ENCODE peak calls at places on chromosomes 2 and 18, in six cellular contexts. E is heart right ventricle, F is lower lobe of right lung, N is endothelial cell of umbilical vein, D is upper lobe of right lung, H is cardiac muscle cell. S is an unnamed sample.

GRCh38 chr18:74146756-74147155 is 878 bp downstream of the FBXO15 start:
- DNase-seq in H (no peak), F (no peak), E (no peak), D (no peak), N (no peak), S (no peak)

GRCh38 chr2:73074110-73075069 is 2.9 kb upstream of the SFXN5 start:
- DNase-seq in D (no peak), H (no peak), N (no peak), E (no peak), F (no peak), S (no peak)

GRCh38 chr2:153477096-153477555 is 1.4 kb downstream of the RPRM start:
- DNase-seq in N (no peak), E (peak; percentile 12), D (no peak), F (no peak), H (no peak), S (peak; percentile 36)

GRCh38 chr2:39411186-39411944 is 25.7 kb downstream of the MAP4K3 start:
- DNase-seq in N (peak; percentile 71), D (no peak), H (peak; percentile 60), E (no peak), F (no peak), S (no peak)

GRCh38 chr2:218387369-218388194 is 5.5 kb downstream of the SLC11A1 start:
- DNase-seq in E (peak; percentile 68), N (peak; percentile 76), D (peak; percentile 91), H (peak; percentile 84), F (peak; percentile 85), S (no peak)

GRCh38 chr18:25351773-25352628 is at the start of gene ZNF521:
- DNase-seq in N (peak; percentile 93), H (peak; percentile 92), E (peak; percentile 86), D (peak; percentile 88), F (peak; percentile 79), S (peak; percentile 77)

GRCh38 chr2:119111115-119111975 is 47.2 kb downstream of the C1QL2 start:
- DNase-seq in D (no peak), F (no peak), H (no peak), E (no peak), N (no peak), S (no peak)

GRCh38 chr2:201952212-201952611 is 81.4 kb upstream of the FZD7 start:
- DNase-seq in D (no peak), E (no peak), F (no peak), H (no peak), N (no peak), S (no peak)

GRCh38 chr2:58871469-58872142 is 630.5 kb upstream of the FANCL start:
- DNase-seq in N (no peak), F (no peak), H (no peak), E (no peak), D (no peak), S (no peak)

GRCh38 chr18:56067216-56067611 is 479.2 kb upstream of the TCF4 start:
- DNase-seq in H (no peak), D (no peak), N (no peak), E (no peak), F (no peak), S (no peak)

GRCh38 chr2:82994186-82994585 is 1464.9 kb downstream of the SUCLG1 start:
- DNase-seq in H (no peak), F (no peak), D (no peak), N (no peak), E (no peak), S (no peak)

GRCh38 chr2:82993631-82994030 is 1465.4 kb downstream of the SUCLG1 start:
- DNase-seq in F (no peak), E (no peak), D (no peak), H (no peak), N (no peak), S (no peak)

GRCh38 chr2:82996217-82996616 is 1462.9 kb downstream of the SUCLG1 start:
- DNase-seq in N (no peak), E (no peak), H (no peak), F (no peak), D (no peak), S (no peak)

GRCh38 chr2:82998770-82999169 is 1460.3 kb downstream of the SUCLG1 start:
- DNase-seq in H (no peak), E (no peak), N (peak; percentile 3), D (no peak), F (no peak), S (no peak)

DNA sequence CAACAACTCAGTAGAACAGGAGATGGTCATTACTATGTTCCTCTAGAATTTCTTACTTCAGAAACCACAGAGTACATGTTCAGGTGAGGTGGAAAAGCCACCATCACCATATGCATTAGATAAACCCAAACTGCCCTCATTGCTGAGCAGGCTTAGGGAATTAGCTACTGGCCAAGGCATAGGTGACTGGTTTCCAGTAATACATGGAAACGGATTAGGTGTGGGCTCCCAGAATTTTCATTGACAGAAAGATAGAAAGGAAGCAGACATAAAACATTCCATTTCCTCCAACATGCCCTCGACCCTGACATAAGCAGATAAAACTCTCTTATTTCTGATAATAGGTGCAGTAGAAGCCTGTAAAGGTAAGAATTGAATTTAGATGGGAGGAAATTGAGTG is 1466.1 kb downstream of the SUCLG1 start:
- DNase-seq in D (no peak), E (no peak), H (no peak), F (no peak), N (no peak), S (no peak)
- H3K4me3 ChIP-seq in D (no peak overlapping the region), E (no peak overlapping the region), H (no peak overlapping the region), F (no peak overlapping the region), N (no peak overlapping the region), S (no peak overlapping the region)

GRCh38 chr18:71398530-71398929 is 1109.7 kb downstream of the SOCS6 start:
- DNase-seq in N (peak; percentile 35), H (peak; percentile 50), F (no peak), D (no peak), E (no peak), S (peak; percentile 50)
- TF ChIP-seq CTCF in N (peak; percentile 51), H (peak; percentile 43), F (no peak), D (no peak), E (no peak), S (peak; percentile 62)

DNA sequence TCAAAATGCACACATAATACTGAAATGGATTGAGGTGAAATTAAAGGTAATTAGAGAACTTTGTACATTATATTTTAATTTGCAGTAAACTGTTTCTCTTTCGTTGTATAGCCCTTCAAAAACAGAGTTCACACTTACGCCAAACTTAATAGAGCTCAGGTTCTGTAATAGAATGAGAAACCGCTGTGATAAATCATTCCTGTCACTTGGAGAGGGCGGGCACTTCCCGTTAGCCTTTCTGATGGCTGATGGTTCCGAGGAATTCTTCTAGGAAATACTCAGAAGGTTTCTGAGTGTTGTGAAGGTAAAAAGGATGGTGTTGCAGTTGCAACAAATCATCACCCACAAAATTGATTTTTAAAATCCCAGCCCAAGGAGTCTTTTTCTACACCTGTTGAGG is 155.9 kb upstream of the ALKAL2 start:
- DNase-seq in D (no peak), H (no peak), E (no peak), F (no peak), N (no peak), S (no peak)
- H3K9me3 ChIP-seq in D (no peaks in the 10 kb centered on the region), H (no peaks in the 10 kb centered on the region), E (no peaks in the 10 kb centered on the region), F (no peaks in the 10 kb centered on the region), N (peaks cover 11% of the 10 kb centered on the region), S (no peaks in the 10 kb centered on the region)

GRCh38 chr2:29808321-29808720 is 113.1 kb downstream of the ALK start:
- DNase-seq in E (no peak), D (no peak), H (no peak), F (no peak), N (no peak), S (no peak)
- H3K4me3 ChIP-seq in E (no peak overlapping the region), D (no peak overlapping the region), H (no peak overlapping the region), F (no peak overlapping the region), N (no peak overlapping the region), S (no peak overlapping the region)

DNA sequence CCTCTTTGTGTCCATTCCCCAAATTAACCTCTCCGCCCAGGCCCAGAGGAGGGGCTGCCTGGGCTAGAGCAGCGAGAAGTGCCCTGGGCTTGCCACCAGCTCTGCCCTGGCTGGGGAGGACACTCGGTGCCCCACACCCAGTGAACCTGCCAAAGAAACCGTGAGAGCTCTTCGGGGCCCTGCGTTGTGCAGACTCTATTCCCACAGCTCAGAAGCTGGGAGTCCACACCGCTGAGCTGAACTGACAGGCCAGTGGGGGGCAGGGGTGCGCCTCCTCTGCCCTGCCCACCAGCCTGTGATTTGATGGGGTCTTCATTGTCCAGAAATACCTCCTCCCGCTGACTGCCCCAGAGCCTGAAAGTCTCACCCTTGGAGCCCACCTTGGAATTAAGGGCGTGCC is 13.5 kb downstream of the KHK start:
- DNase-seq in F (no peak), N (no peak), E (no peak), D (no peak), H (no peak), S (no peak)
- TF ChIP-seq CTCF in F (no peak), N (no peak), E (no peak), D (no peak), H (no peak), S (peak; percentile 25)

GRCh38 chr2:62591491-62591890 is 85.5 kb upstream of the TMEM17 start:
- DNase-seq in E (no peak), N (no peak), H (no peak), D (no peak), F (no peak), S (no peak)

GRCh38 chr2:62595468-62595867 is 89.5 kb upstream of the TMEM17 start:
- DNase-seq in F (no peak), E (no peak), N (no peak), H (no peak), D (no peak), S (no peak)

GRCh38 chr2:62593825-62594224 is 87.8 kb upstream of the TMEM17 start:
- DNase-seq in F (no peak), D (no peak), E (no peak), H (no peak), N (no peak), S (no peak)

GRCh38 chr2:62596061-62596658 is 90.2 kb upstream of the TMEM17 start:
- DNase-seq in D (no peak), N (peak; percentile 71), F (no peak), H (no peak), E (no peak), S (no peak)

DNA sequence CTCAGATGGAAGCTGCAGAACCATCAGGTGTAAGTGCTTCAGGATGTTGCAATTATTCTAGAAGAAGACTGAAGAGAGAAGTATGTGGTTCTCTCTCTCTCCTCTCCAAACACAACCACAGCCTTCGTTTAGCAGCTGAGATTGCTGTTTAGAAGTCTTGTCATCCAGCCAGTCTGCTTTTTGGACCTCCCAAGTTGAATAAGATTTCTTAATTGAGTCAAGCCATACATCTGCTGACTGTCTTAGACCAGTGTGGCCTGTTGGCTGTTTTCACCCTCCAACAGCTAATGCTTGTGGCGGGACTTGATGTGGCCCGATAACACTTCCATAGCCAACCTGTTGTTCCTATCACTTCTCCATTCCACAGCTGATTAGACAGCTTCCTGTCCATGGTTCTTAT is 91.3 kb upstream of the TMEM17 start:
- DNase-seq in H (peak; percentile 67), E (no peak), D (no peak), F (no peak), N (no peak), S (no peak)
- H3K9me3 ChIP-seq in H (no peaks in the 10 kb centered on the region), E (no peaks in the 10 kb centered on the region), D (no peaks in the 10 kb centered on the region), F (no peaks in the 10 kb centered on the region), N (no peaks in the 10 kb centered on the region), S (peaks cover 2% of the 10 kb centered on the region)